ENCODE peak calls at places on chromosomes 6 and 20, in nine cellular contexts. One of them, this sample, is unnamed.

GRCh38 chr6:156021746-156022396 is 566.2 kb upstream of the NOX3 start:
- DNase-seq in small intestine: no peak
- DNase-seq in tibial artery: no peak
- DNase-seq in mesendoderm: no peak
- DNase-seq in upper lobe of left lung: no peak
- DNase-seq in CD8-positive, alpha-beta memory T cell: no peak
- DNase-seq in heart left ventricle: no peak
- DNase-seq in GM23248: peak; percentile 20
- DNase-seq in spleen: no peak
- DNase-seq in this sample: no peak

GRCh38 chr20:2767768-2768631 is 32.4 kb downstream of the CPXM1 start:
- DNase-seq in spleen: no peak
- DNase-seq in CD8-positive, alpha-beta memory T cell: no peak
- DNase-seq in tibial artery: peak; percentile 52
- DNase-seq in upper lobe of left lung: peak; percentile 91
- DNase-seq in mesendoderm: no peak
- DNase-seq in GM23248: peak; percentile 75
- DNase-seq in heart left ventricle: no peak
- DNase-seq in small intestine: no peak
- DNase-seq in this sample: peak; percentile 41

GRCh38 chr6:15148356-15149058 is 97.4 kb upstream of the JARID2 start:
- DNase-seq in GM23248: peak; percentile 78
- DNase-seq in spleen: peak; percentile 12
- DNase-seq in small intestine: no peak
- DNase-seq in heart left ventricle: no peak
- DNase-seq in upper lobe of left lung: no peak
- DNase-seq in mesendoderm: peak; percentile 48
- DNase-seq in CD8-positive, alpha-beta memory T cell: no peak
- DNase-seq in tibial artery: no peak
- DNase-seq in this sample: no peak

GRCh38 chr6:116561377-116562018 is 7.9 kb downstream of the CALHM4 start:
- DNase-seq in mesendoderm: peak; percentile 64
- DNase-seq in upper lobe of left lung: peak; percentile 66
- DNase-seq in tibial artery: peak; percentile 87
- DNase-seq in CD8-positive, alpha-beta memory T cell: peak; percentile 57
- DNase-seq in GM23248: peak; percentile 77
- DNase-seq in heart left ventricle: peak; percentile 49
- DNase-seq in small intestine: peak; percentile 70
- DNase-seq in spleen: peak; percentile 80
- DNase-seq in this sample: peak; percentile 64

GRCh38 chr20:50192364-50193168 is 1.9 kb downstream of the CEBPB start:
- DNase-seq in mesendoderm: peak; percentile 92
- DNase-seq in heart left ventricle: peak; percentile 82
- DNase-seq in small intestine: peak; percentile 87
- DNase-seq in GM23248: peak; percentile 97
- DNase-seq in CD8-positive, alpha-beta memory T cell: peak; percentile 62
- DNase-seq in tibial artery: peak; percentile 87
- DNase-seq in upper lobe of left lung: peak; percentile 83
- DNase-seq in spleen: peak; percentile 93
- DNase-seq in this sample: peak; percentile 86

GRCh38 chr20:8431538-8432434 is 299.7 kb downstream of the PLCB1 start:
- DNase-seq in heart left ventricle: peak; percentile 77
- DNase-seq in tibial artery: no peak
- DNase-seq in GM23248: no peak
- DNase-seq in mesendoderm: peak; percentile 31
- DNase-seq in CD8-positive, alpha-beta memory T cell: no peak
- DNase-seq in small intestine: peak; percentile 68
- DNase-seq in spleen: no peak
- DNase-seq in upper lobe of left lung: no peak
- DNase-seq in this sample: peak; percentile 73

GRCh38 chr6:75893058-75893775 is 144.2 kb downstream of the MYO6 start:
- DNase-seq in spleen: no peak
- DNase-seq in small intestine: peak; percentile 32
- DNase-seq in mesendoderm: peak; percentile 76
- DNase-seq in heart left ventricle: no peak
- DNase-seq in upper lobe of left lung: no peak
- DNase-seq in CD8-positive, alpha-beta memory T cell: no peak
- DNase-seq in tibial artery: no peak
- DNase-seq in GM23248: peak; percentile 81
- DNase-seq in this sample: no peak

GRCh38 chr6:144411506-144412165 is 126.5 kb downstream of the UTRN start:
- DNase-seq in GM23248: peak; percentile 38
- DNase-seq in spleen: no peak
- DNase-seq in heart left ventricle: no peak
- DNase-seq in upper lobe of left lung: no peak
- DNase-seq in CD8-positive, alpha-beta memory T cell: no peak
- DNase-seq in small intestine: peak; percentile 4
- DNase-seq in mesendoderm: no peak
- DNase-seq in tibial artery: no peak
- DNase-seq in this sample: no peak

GRCh38 chr20:33569290-33570094 is 79.6 kb downstream of the CBFA2T2 start:
- DNase-seq in spleen: no peak
- DNase-seq in upper lobe of left lung: no peak
- DNase-seq in CD8-positive, alpha-beta memory T cell: no peak
- DNase-seq in GM23248: no peak
- DNase-seq in tibial artery: no peak
- DNase-seq in small intestine: no peak
- DNase-seq in heart left ventricle: no peak
- DNase-seq in mesendoderm: peak; percentile 34
- DNase-seq in this sample: no peak

GRCh38 chr20:13141541-13141940 is 79.5 kb upstream of the ISM1 start:
- DNase-seq in tibial artery: no peak
- DNase-seq in upper lobe of left lung: no peak
- DNase-seq in GM23248: peak; percentile 54
- DNase-seq in heart left ventricle: no peak
- DNase-seq in mesendoderm: no peak
- DNase-seq in small intestine: no peak
- DNase-seq in CD8-positive, alpha-beta memory T cell: no peak
- DNase-seq in spleen: no peak
- DNase-seq in this sample: no peak

GRCh38 chr6:53210821-53211220 is 62.2 kb upstream of the GCM1 start:
- DNase-seq in upper lobe of left lung: no peak
- DNase-seq in spleen: no peak
- DNase-seq in heart left ventricle: no peak
- DNase-seq in CD8-positive, alpha-beta memory T cell: no peak
- DNase-seq in mesendoderm: no peak
- DNase-seq in GM23248: no peak
- DNase-seq in small intestine: peak; percentile 82
- DNase-seq in tibial artery: no peak
- DNase-seq in this sample: no peak

GRCh38 chr6:138004423-138005287 is 102.6 kb downstream of the PERP start:
- DNase-seq in CD8-positive, alpha-beta memory T cell: no peak
- DNase-seq in mesendoderm: peak; percentile 40
- DNase-seq in GM23248: peak; percentile 49
- DNase-seq in small intestine: peak; percentile 59
- DNase-seq in spleen: no peak
- DNase-seq in upper lobe of left lung: no peak
- DNase-seq in tibial artery: no peak
- DNase-seq in heart left ventricle: no peak
- DNase-seq in this sample: no peak

GRCh38 chr20:63611646-63612045 is 15.3 kb downstream of the GMEB2 start:
- DNase-seq in GM23248: no peak
- DNase-seq in upper lobe of left lung: no peak
- DNase-seq in mesendoderm: no peak
- DNase-seq in heart left ventricle: no peak
- DNase-seq in CD8-positive, alpha-beta memory T cell: no peak
- DNase-seq in tibial artery: no peak
- DNase-seq in spleen: peak; percentile 55
- DNase-seq in small intestine: no peak
- DNase-seq in this sample: no peak

GRCh38 chr6:83514877-83515466 is 2.6 kb downstream of the PRSS35 start:
- DNase-seq in mesendoderm: peak; percentile 68
- DNase-seq in GM23248: peak; percentile 67
- DNase-seq in upper lobe of left lung: no peak
- DNase-seq in CD8-positive, alpha-beta memory T cell: peak; percentile 3
- DNase-seq in tibial artery: no peak
- DNase-seq in small intestine: peak; percentile 74
- DNase-seq in spleen: no peak
- DNase-seq in heart left ventricle: no peak
- DNase-seq in this sample: peak; percentile 16

GRCh38 chr6:83517500-83517899 is 5.2 kb downstream of the PRSS35 start:
- DNase-seq in CD8-positive, alpha-beta memory T cell: no peak
- DNase-seq in GM23248: no peak
- DNase-seq in mesendoderm: peak; percentile 29
- DNase-seq in spleen: no peak
- DNase-seq in small intestine: no peak
- DNase-seq in heart left ventricle: no peak
- DNase-seq in tibial artery: no peak
- DNase-seq in upper lobe of left lung: no peak
- DNase-seq in this sample: no peak

GRCh38 chr6:83509416-83509815 is 2.9 kb upstream of the PRSS35 start:
- DNase-seq in CD8-positive, alpha-beta memory T cell: no peak
- DNase-seq in tibial artery: no peak
- DNase-seq in small intestine: peak; percentile 48
- DNase-seq in GM23248: peak; percentile 6
- DNase-seq in mesendoderm: no peak
- DNase-seq in heart left ventricle: no peak
- DNase-seq in upper lobe of left lung: no peak
- DNase-seq in spleen: no peak
- DNase-seq in this sample: no peak

GRCh38 chr6:83511901-83512681 is at the start of gene PRSS35:
- DNase-seq in heart left ventricle: peak; percentile 33
- DNase-seq in GM23248: peak; percentile 66
- DNase-seq in small intestine: peak; percentile 56
- DNase-seq in upper lobe of left lung: peak; percentile 55
- DNase-seq in spleen: peak; percentile 83
- DNase-seq in tibial artery: peak; percentile 38
- DNase-seq in CD8-positive, alpha-beta memory T cell: peak; percentile 10
- DNase-seq in mesendoderm: peak; percentile 95
- DNase-seq in this sample: peak; percentile 12
- H3K27ac ChIP-seq in heart left ventricle: no peak within 1 kb of the TSS
- H3K27ac ChIP-seq in GM23248: no peak within 1 kb of the TSS
- H3K27ac ChIP-seq in small intestine: no peak within 1 kb of the TSS
- H3K27ac ChIP-seq in upper lobe of left lung: no peak within 1 kb of the TSS
- H3K27ac ChIP-seq in spleen: no peak within 1 kb of the TSS
- H3K27ac ChIP-seq in tibial artery: peak within 1 kb of the TSS; percentile 57
- H3K27ac ChIP-seq in CD8-positive, alpha-beta memory T cell: no peak within 1 kb of the TSS
- H3K27ac ChIP-seq in mesendoderm: peak within 1 kb of the TSS; percentile 34
- H3K27ac ChIP-seq in this sample: no peak within 1 kb of the TSS

DNA sequence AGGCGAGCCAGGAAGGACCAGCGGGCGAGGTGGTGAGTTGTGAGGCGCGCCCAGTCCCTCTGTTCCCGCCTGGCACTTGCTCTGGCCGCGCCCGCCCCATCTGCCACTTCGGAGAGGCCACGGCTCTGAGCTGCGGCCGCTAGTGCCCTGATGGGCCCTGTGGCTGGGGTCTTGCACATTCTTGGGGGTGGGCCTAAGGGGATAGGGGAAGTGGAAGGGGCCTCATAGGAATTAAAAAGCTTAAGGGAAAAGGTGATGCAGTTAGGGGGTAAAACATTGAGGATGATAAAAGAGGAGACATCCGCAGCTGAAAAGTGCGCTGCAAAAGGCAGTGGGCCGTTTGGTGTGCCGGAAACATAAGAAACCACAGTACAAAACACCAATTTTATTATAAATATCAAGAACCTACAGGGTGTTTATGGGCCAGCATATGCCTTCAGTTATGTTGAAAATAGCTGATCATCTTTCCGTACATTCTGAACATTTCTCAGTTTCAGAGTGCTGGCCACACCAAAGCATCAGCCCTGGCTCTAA is 1.1 kb upstream of the PSMB8 start:
- DNase-seq in CD8-positive, alpha-beta memory T cell: no peak
- DNase-seq in GM23248: no peak
- DNase-seq in mesendoderm: no peak
- DNase-seq in small intestine: no peak
- DNase-seq in spleen: no peak
- DNase-seq in heart left ventricle: no peak
- DNase-seq in upper lobe of left lung: no peak
- DNase-seq in tibial artery: no peak
- DNase-seq in this sample: no peak
- H3K4me1 ChIP-seq in CD8-positive, alpha-beta memory T cell: peaks cover 76% of the 10 kb centered on the region
- H3K4me1 ChIP-seq in GM23248: no peaks in the 10 kb centered on the region
- H3K4me1 ChIP-seq in mesendoderm: no peaks in the 10 kb centered on the region
- H3K4me1 ChIP-seq in small intestine: peaks cover 8% of the 10 kb centered on the region
- H3K4me1 ChIP-seq in spleen: peaks cover 87% of the 10 kb centered on the region
- H3K4me1 ChIP-seq in heart left ventricle: peaks cover 40% of the 10 kb centered on the region
- H3K4me1 ChIP-seq in upper lobe of left lung: peaks cover 61% of the 10 kb centered on the region
- H3K4me1 ChIP-seq in tibial artery: peaks cover 9% of the 10 kb centered on the region
- H3K4me1 ChIP-seq in this sample: peaks cover 53% of the 10 kb centered on the region

GRCh38 chr6:34961082-34961481 is 72.0 kb downstream of the ANKS1A start:
- DNase-seq in upper lobe of left lung: no peak
- DNase-seq in GM23248: no peak
- DNase-seq in CD8-positive, alpha-beta memory T cell: no peak
- DNase-seq in heart left ventricle: no peak
- DNase-seq in small intestine: no peak
- DNase-seq in mesendoderm: no peak
- DNase-seq in spleen: no peak
- DNase-seq in tibial artery: no peak
- DNase-seq in this sample: no peak

GRCh38 chr6:34957184-34957904 is 68.3 kb downstream of the ANKS1A start:
- DNase-seq in small intestine: no peak
- DNase-seq in GM23248: no peak
- DNase-seq in mesendoderm: no peak
- DNase-seq in heart left ventricle: no peak
- DNase-seq in CD8-positive, alpha-beta memory T cell: no peak
- DNase-seq in spleen: no peak
- DNase-seq in upper lobe of left lung: no peak
- DNase-seq in tibial artery: no peak
- DNase-seq in this sample: no peak

GRCh38 chr6:34961574-34961973 is 72.5 kb downstream of the ANKS1A start:
- DNase-seq in upper lobe of left lung: no peak
- DNase-seq in small intestine: no peak
- DNase-seq in CD8-positive, alpha-beta memory T cell: no peak
- DNase-seq in tibial artery: no peak
- DNase-seq in GM23248: no peak
- DNase-seq in spleen: no peak
- DNase-seq in heart left ventricle: no peak
- DNase-seq in mesendoderm: no peak
- DNase-seq in this sample: no peak

GRCh38 chr6:34959221-34959620 is 70.2 kb downstream of the ANKS1A start:
- DNase-seq in tibial artery: no peak
- DNase-seq in mesendoderm: no peak
- DNase-seq in heart left ventricle: no peak
- DNase-seq in CD8-positive, alpha-beta memory T cell: no peak
- DNase-seq in GM23248: no peak
- DNase-seq in upper lobe of left lung: no peak
- DNase-seq in small intestine: no peak
- DNase-seq in spleen: no peak
- DNase-seq in this sample: no peak

GRCh38 chr6:34958748-34959147 is 69.7 kb downstream of the ANKS1A start:
- DNase-seq in spleen: no peak
- DNase-seq in small intestine: no peak
- DNase-seq in CD8-positive, alpha-beta memory T cell: no peak
- DNase-seq in mesendoderm: no peak
- DNase-seq in upper lobe of left lung: no peak
- DNase-seq in GM23248: no peak
- DNase-seq in heart left ventricle: no peak
- DNase-seq in tibial artery: peak; percentile 28
- DNase-seq in this sample: no peak
- H3K27ac ChIP-seq in spleen: no peak overlapping the region
- H3K27ac ChIP-seq in small intestine: no peak overlapping the region
- H3K27ac ChIP-seq in CD8-positive, alpha-beta memory T cell: no peak overlapping the region
- H3K27ac ChIP-seq in mesendoderm: no peak overlapping the region
- H3K27ac ChIP-seq in upper lobe of left lung: peak overlapping the region; percentile 16
- H3K27ac ChIP-seq in GM23248: no peak overlapping the region
- H3K27ac ChIP-seq in heart left ventricle: peak overlapping the region; percentile 20
- H3K27ac ChIP-seq in tibial artery: no peak overlapping the region
- H3K27ac ChIP-seq in this sample: peak overlapping the region; percentile 73

DNA sequence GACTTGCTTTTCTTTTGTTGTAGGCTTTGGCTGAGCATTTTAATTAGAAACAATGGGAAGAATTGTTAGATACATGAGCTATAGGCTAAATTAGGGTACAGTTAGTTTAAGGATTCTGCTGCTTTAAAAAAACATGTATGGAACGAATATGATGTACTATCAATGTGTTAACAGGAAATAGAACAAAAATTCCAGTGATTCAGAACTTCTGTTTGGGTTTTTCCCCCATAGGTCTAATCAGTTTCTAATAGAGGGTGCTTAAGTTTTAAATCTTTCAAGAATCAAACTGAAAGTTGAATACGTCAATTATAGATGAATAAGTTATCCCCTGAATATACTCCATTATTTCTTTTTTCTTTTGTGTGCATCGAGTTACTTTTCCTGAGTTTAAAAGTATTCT is 1.9 kb downstream of the TAB2 start:
- DNase-seq in GM23248: peak; percentile 28
- DNase-seq in mesendoderm: no peak
- DNase-seq in upper lobe of left lung: no peak
- DNase-seq in CD8-positive, alpha-beta memory T cell: no peak
- DNase-seq in spleen: no peak
- DNase-seq in small intestine: no peak
- DNase-seq in heart left ventricle: no peak
- DNase-seq in tibial artery: no peak
- DNase-seq in this sample: no peak
- H3K4me1 ChIP-seq in GM23248: peaks cover 37% of the 10 kb centered on the region
- H3K4me1 ChIP-seq in mesendoderm: no peaks in the 10 kb centered on the region
- H3K4me1 ChIP-seq in upper lobe of left lung: peaks cover 53% of the 10 kb centered on the region
- H3K4me1 ChIP-seq in CD8-positive, alpha-beta memory T cell: peaks cover 49% of the 10 kb centered on the region
- H3K4me1 ChIP-seq in spleen: peaks cover 68% of the 10 kb centered on the region
- H3K4me1 ChIP-seq in small intestine: no peaks in the 10 kb centered on the region
- H3K4me1 ChIP-seq in heart left ventricle: peaks cover 64% of the 10 kb centered on the region
- H3K4me1 ChIP-seq in tibial artery: peaks cover 15% of the 10 kb centered on the region
- H3K4me1 ChIP-seq in this sample: peaks cover 64% of the 10 kb centered on the region

This sample was measured in heart right ventricle.